ENCODE peak calls at places on chromosomes 4 and X, in six cellular contexts. A is transverse colon; Y is CD8-positive, alpha-beta T cell; Z is ascending aorta; V is psoas muscle; L is cardiac muscle cell. U is an unnamed sample.

GRCh38 chrX:154485150-154486051 is 1.0 kb downstream of the UBL4A start:
- DNase-seq in Y (no peak), Z (no peak), L (no peak), A (no peak), V (no peak), U (no peak)

GRCh38 chr4:174808836-174809235 is 20.2 kb downstream of the GLRA3 start:
- DNase-seq in V (no peak), Z (no peak), Y (no peak), A (no peak), L (no peak), U (no peak)

GRCh38 chr4:137635596-137635995 is 103.3 kb upstream of the PCDH18 start:
- DNase-seq in A (no peak), V (no peak), Z (no peak), L (peak; percentile 75), Y (no peak), U (no peak)

GRCh38 chrX:146614693-146615524 is 194.7 kb upstream of the CXorf51B start:
- DNase-seq in Y (no peak), Z (no peak), L (no peak), A (no peak), V (no peak), U (no peak)

GRCh38 chr4:23710298-23710697 is 179.5 kb downstream of the PPARGC1A start:
- DNase-seq in Z (no peak), V (no peak), Y (no peak), L (no peak), A (no peak), U (no peak)

GRCh38 chrX:12013220-12013619 is 125.1 kb upstream of the FRMPD4 start:
- DNase-seq in Z (no peak), Y (no peak), L (peak; percentile 15), A (no peak), V (no peak), U (no peak)

GRCh38 chr4:69859140-69859539 is 805 bp downstream of the SULT1E1 start:
- DNase-seq in A (no peak), Z (no peak), V (no peak), Y (no peak), L (no peak), U (no peak)

GRCh38 chr4:163378661-163379060 is 35.0 kb downstream of the NPY5R start:
- DNase-seq in Z (no peak), Y (no peak), V (no peak), A (no peak), L (no peak), U (no peak)

GRCh38 chr4:1029957-1030520 is 18.6 kb downstream of the FGFRL1 start:
- DNase-seq in V (no peak), A (no peak), Z (no peak), L (no peak), Y (no peak), U (no peak)

GRCh38 chrX:19886375-19886774 is 1.0 kb downstream of the SH3KBP1 start:
- DNase-seq in A (no peak), Z (no peak), V (no peak), Y (no peak), L (no peak), U (no peak)

GRCh38 chr4:41572414-41572986 is 34.5 kb downstream of the LIMCH1 start:
- DNase-seq in A (no peak), Y (no peak), L (no peak), V (no peak), Z (no peak), U (no peak)

GRCh38 chr4:93842512-93843252 is 14.1 kb downstream of the ATOH1 start:
- DNase-seq in L (no peak), V (no peak), Y (no peak), A (no peak), Z (no peak), U (no peak)

GRCh38 chr4:114780205-114780604 is 181.6 kb downstream of the UGT8 start:
- DNase-seq in Y (no peak), L (peak; percentile 9), A (no peak), Z (no peak), V (no peak), U (no peak)

GRCh38 chr4:48968814-48969213 is 17.3 kb upstream of the CWH43 start:
- DNase-seq in Z (no peak), L (peak; percentile 31), A (no peak), Y (no peak), V (no peak), U (no peak)

GRCh38 chr4:53043900-53044650 is 182.0 kb downstream of the RASL11B start:
- DNase-seq in L (no peak), V (no peak), A (no peak), Z (no peak), Y (no peak), U (no peak)

GRCh38 chr4:2432991-2433530 is 14.3 kb downstream of the CFAP99 start:
- DNase-seq in V (peak; percentile 74), Z (no peak), L (peak; percentile 54), Y (no peak), A (no peak), U (no peak)

GRCh38 chr4:54661156-54661555 is 3.4 kb downstream of the KIT start:
- DNase-seq in L (peak; percentile 57), A (no peak), Z (no peak), Y (no peak), V (no peak), U (no peak)

GRCh38 chr4:54660591-54660990 is 2.8 kb downstream of the KIT start:
- DNase-seq in L (no peak), V (no peak), A (no peak), Y (no peak), Z (no peak), U (no peak)

GRCh38 chr4:54658321-54659093 is 750 bp downstream of the KIT start:
- DNase-seq in Z (peak; percentile 71), A (peak; percentile 46), V (peak; percentile 56), Y (no peak), L (peak; percentile 43), U (peak; percentile 9)

GRCh38 chr4:54660145-54660535 is 2.4 kb downstream of the KIT start:
- DNase-seq in L (no peak), V (no peak), Y (no peak), A (no peak), Z (no peak), U (no peak)

DNA sequence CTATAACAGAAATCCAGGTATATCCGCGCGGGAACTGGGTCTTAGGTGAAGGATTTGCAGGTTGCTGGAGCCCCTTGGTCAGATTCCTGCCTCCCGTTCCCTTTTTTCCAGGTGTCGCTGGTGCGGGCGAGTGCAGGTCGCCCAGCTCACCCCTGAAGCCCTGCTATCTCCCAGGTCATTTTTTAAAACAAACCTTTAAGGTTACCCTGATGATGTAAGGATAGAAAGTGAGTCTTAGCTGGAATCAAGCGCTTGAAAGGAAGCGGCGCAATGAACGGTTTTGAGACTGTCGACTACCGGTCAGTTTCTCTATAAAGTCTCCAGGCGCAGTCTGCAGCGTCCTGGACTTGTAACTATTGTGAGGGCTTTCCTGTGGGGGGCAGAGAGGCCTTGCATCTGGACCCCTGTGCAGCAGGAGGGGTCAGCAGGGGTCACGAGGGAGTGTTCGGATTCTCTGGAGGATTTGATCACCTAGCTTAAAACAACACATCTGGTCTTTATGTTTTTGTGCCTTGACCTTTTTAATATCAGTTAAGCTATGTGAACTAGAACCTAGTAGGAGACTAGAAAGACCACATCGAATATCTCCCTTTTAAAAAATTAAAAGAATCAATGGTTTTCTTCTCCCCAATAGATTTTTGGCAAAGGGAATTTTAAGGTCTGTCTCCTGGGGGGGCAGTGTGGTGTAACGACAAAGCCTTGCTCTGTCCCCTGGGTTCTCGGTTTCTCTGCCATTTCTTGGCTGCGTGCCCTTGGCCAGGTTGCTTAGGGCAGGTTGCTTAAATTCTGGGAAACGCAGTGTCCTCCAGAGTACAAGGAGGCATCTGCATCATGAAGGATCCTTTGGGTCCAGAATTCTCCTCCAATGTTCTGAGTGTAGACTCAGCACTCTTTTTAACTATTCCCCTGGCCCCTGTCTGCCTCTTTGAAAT is 1.7 kb downstream of the KIT start:
- DNase-seq in Z (no peak), V (no peak), Y (no peak), A (no peak), L (peak; percentile 33), U (no peak)
- H3K27ac ChIP-seq in Z (peak overlapping the region; percentile 13), V (no peak overlapping the region), Y (no peak overlapping the region), A (no peak overlapping the region), L (no peak overlapping the region), U (no peak overlapping the region)

DNA sequence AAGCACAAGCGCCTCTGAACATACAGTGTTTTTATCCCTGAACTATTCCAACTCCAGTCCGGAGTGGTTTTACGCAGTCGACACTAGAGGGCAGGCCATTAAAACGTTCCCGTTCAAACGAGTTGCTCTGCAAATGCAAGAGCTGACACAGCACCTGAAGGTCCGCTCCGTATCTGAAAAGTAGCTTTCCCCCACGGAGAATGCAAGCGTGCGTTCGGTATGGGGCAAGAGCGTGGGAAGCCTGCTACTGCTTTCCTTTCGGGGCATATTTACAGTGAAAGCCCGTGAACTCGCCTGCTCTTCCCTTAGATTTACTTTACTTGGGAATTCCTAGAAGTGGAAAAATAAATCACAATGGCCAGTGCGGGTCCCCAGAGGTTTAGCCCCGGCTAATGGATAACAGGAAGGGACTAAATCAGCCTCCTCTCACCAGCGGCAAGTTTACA is 190.8 kb downstream of the TSPAN5 start:
- DNase-seq in Z (peak; percentile 84), L (peak; percentile 97), Y (peak; percentile 59), A (peak; percentile 81), V (peak; percentile 70), U (peak; percentile 65)
- H3K4me3 ChIP-seq in Z (peak overlapping the region; percentile 42), L (peak overlapping the region; percentile 29), Y (peak overlapping the region; percentile 43), A (no peak overlapping the region), V (peak overlapping the region; percentile 60), U (peak overlapping the region; percentile 47)

DNA sequence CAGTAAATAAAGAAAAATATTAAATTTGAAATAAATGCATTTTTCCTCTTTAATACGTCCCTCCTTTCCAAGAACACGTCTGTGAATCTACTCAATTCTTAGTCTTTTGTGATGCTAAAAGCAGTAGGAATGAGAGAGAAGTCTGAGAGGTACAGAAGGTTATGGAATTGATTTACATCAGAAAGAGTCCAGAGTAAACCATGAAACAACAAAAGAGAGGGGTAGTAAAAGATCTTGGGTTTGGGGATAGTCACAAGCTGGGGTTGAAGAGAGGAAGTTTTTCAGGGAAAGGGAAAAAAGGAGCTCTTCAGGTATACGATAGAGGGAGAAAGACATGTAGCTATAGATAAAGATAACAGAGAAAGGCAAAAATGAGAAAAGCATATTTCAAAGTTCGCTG is 215.4 kb downstream of the RAB28 start:
- DNase-seq in Z (no peak), Y (no peak), L (no peak), V (no peak), A (no peak), U (no peak)
- H3K9me3 ChIP-seq in Z (peaks cover 19% of the 10 kb centered on the region), Y (no peaks in the 10 kb centered on the region), L (no peaks in the 10 kb centered on the region), V (peaks cover 17% of the 10 kb centered on the region), A (peaks cover 8% of the 10 kb centered on the region), U (peaks cover 6% of the 10 kb centered on the region)

GRCh38 chr4:120821986-120822385 is 100.5 kb downstream of the PRDM5 start:
- DNase-seq in Y (no peak), L (no peak), V (no peak), A (no peak), Z (no peak), U (no peak)

GRCh38 chr4:120819816-120820437 is 102.6 kb downstream of the PRDM5 start:
- DNase-seq in Z (no peak), V (no peak), L (no peak), Y (no peak), A (no peak), U (no peak)

GRCh38 chr4:120815361-120815760 is 107.2 kb downstream of the PRDM5 start:
- DNase-seq in L (no peak), V (no peak), Y (no peak), A (no peak), Z (no peak), U (no peak)

GRCh38 chr4:120812216-120812615 is 110.3 kb downstream of the PRDM5 start:
- DNase-seq in Z (no peak), V (no peak), A (no peak), L (no peak), Y (no peak), U (no peak)

DNA sequence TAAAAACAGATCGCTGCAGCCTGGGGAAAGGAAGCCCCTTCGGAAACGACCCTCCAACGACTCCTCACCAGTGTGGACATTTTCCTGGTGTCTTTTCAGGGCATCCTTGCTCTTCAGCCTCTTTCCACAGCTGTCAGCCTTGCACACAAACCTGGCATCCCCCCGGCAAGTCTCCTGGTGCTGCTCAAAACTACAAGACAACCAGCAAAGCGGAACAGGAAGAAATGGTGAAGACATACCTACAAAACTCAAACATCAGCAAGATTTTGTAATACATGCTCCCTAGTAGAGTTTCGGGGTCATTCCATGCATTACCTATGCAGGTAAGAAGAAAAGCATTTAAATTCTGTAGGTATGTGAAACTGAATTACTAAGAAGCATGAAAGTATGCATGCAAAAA is 106.1 kb downstream of the PRDM5 start:
- DNase-seq in V (no peak), A (no peak), Z (no peak), Y (no peak), L (no peak), U (no peak)
- H3K27ac ChIP-seq in V (no peak overlapping the region), A (no peak overlapping the region), Z (no peak overlapping the region), Y (no peak overlapping the region), L (no peak overlapping the region), U (no peak overlapping the region)

U was measured in CD4-positive, alpha-beta memory T cell.